ENCODE peak calls at places on chromosomes 7 and 10, in eight cellular contexts. One of them, this sample, is unnamed.

GRCh38 chr7:36261019-36261754 is 108.1 kb downstream of the EEPD1 start:
- DNase-seq in lower lobe of right lung: no peak
- DNase-seq in lung: no peak
- DNase-seq in A549: no peak
- DNase-seq in activated CD4-positive, CD25-positive, alpha-beta regulatory T cell treated with anti-CD3 and anti-CD28 coated beads, Interleukin-2, amount 50 U/mL, for 72 hours: no peak
- DNase-seq in pons: no peak
- DNase-seq in NCI-H1092 treated with DMSO at 0.1 percent for 48 hours: no peak
- DNase-seq in T-helper 1 cell: no peak
- DNase-seq in this sample: no peak

GRCh38 chr10:25082276-25083204 is 66.1 kb downstream of the THNSL1 start:
- DNase-seq in lower lobe of right lung: no peak
- DNase-seq in lung: no peak
- DNase-seq in A549: no peak
- DNase-seq in activated CD4-positive, CD25-positive, alpha-beta regulatory T cell treated with anti-CD3 and anti-CD28 coated beads, Interleukin-2, amount 50 U/mL, for 72 hours: no peak
- DNase-seq in pons: peak; percentile 74
- DNase-seq in NCI-H1092 treated with DMSO at 0.1 percent for 48 hours: peak; percentile 16
- DNase-seq in T-helper 1 cell: no peak
- DNase-seq in this sample: no peak

GRCh38 chr7:30032310-30033125 is 4.3 kb downstream of the PLEKHA8 start:
- DNase-seq in lower lobe of right lung: no peak
- DNase-seq in lung: no peak
- DNase-seq in A549: no peak
- DNase-seq in activated CD4-positive, CD25-positive, alpha-beta regulatory T cell treated with anti-CD3 and anti-CD28 coated beads, Interleukin-2, amount 50 U/mL, for 72 hours: no peak
- DNase-seq in pons: no peak
- DNase-seq in NCI-H1092 treated with DMSO at 0.1 percent for 48 hours: no peak
- DNase-seq in T-helper 1 cell: no peak
- DNase-seq in this sample: no peak

GRCh38 chr10:98404571-98405396 is 10.2 kb downstream of the PYROXD2 start:
- DNase-seq in lower lobe of right lung: no peak
- DNase-seq in lung: no peak
- DNase-seq in A549: peak; percentile 61
- DNase-seq in activated CD4-positive, CD25-positive, alpha-beta regulatory T cell treated with anti-CD3 and anti-CD28 coated beads, Interleukin-2, amount 50 U/mL, for 72 hours: no peak
- DNase-seq in pons: no peak
- DNase-seq in NCI-H1092 treated with DMSO at 0.1 percent for 48 hours: peak; percentile 16
- DNase-seq in T-helper 1 cell: no peak
- DNase-seq in this sample: no peak

GRCh38 chr10:112115781-112116385 is 67.7 kb downstream of the GPAM start:
- DNase-seq in lower lobe of right lung: no peak
- DNase-seq in lung: peak; percentile 39
- DNase-seq in A549: peak; percentile 33
- DNase-seq in activated CD4-positive, CD25-positive, alpha-beta regulatory T cell treated with anti-CD3 and anti-CD28 coated beads, Interleukin-2, amount 50 U/mL, for 72 hours: no peak
- DNase-seq in pons: no peak
- DNase-seq in NCI-H1092 treated with DMSO at 0.1 percent for 48 hours: peak; percentile 2
- DNase-seq in T-helper 1 cell: no peak
- DNase-seq in this sample: peak; percentile 36

GRCh38 chr10:29969255-29970011 is 90.0 kb downstream of the JCAD start:
- DNase-seq in lower lobe of right lung: no peak
- DNase-seq in lung: no peak
- DNase-seq in A549: no peak
- DNase-seq in activated CD4-positive, CD25-positive, alpha-beta regulatory T cell treated with anti-CD3 and anti-CD28 coated beads, Interleukin-2, amount 50 U/mL, for 72 hours: no peak
- DNase-seq in pons: no peak
- DNase-seq in NCI-H1092 treated with DMSO at 0.1 percent for 48 hours: no peak
- DNase-seq in T-helper 1 cell: no peak
- DNase-seq in this sample: no peak

GRCh38 chr10:95434583-95434982 is 126.6 kb downstream of the SORBS1 start:
- DNase-seq in lower lobe of right lung: no peak
- DNase-seq in lung: no peak
- DNase-seq in A549: no peak
- DNase-seq in activated CD4-positive, CD25-positive, alpha-beta regulatory T cell treated with anti-CD3 and anti-CD28 coated beads, Interleukin-2, amount 50 U/mL, for 72 hours: no peak
- DNase-seq in pons: no peak
- DNase-seq in NCI-H1092 treated with DMSO at 0.1 percent for 48 hours: no peak
- DNase-seq in T-helper 1 cell: no peak
- DNase-seq in this sample: no peak

GRCh38 chr7:55545496-55545895 is 26.8 kb downstream of the VOPP1 start:
- DNase-seq in lower lobe of right lung: no peak
- DNase-seq in lung: no peak
- DNase-seq in A549: peak; percentile 33
- DNase-seq in activated CD4-positive, CD25-positive, alpha-beta regulatory T cell treated with anti-CD3 and anti-CD28 coated beads, Interleukin-2, amount 50 U/mL, for 72 hours: no peak
- DNase-seq in pons: no peak
- DNase-seq in NCI-H1092 treated with DMSO at 0.1 percent for 48 hours: no peak
- DNase-seq in T-helper 1 cell: no peak
- DNase-seq in this sample: no peak

GRCh38 chr7:51069411-51070083 is 247.1 kb downstream of the COBL start:
- DNase-seq in lower lobe of right lung: no peak
- DNase-seq in lung: no peak
- DNase-seq in A549: no peak
- DNase-seq in activated CD4-positive, CD25-positive, alpha-beta regulatory T cell treated with anti-CD3 and anti-CD28 coated beads, Interleukin-2, amount 50 U/mL, for 72 hours: no peak
- DNase-seq in pons: peak; percentile 30
- DNase-seq in NCI-H1092 treated with DMSO at 0.1 percent for 48 hours: no peak
- DNase-seq in T-helper 1 cell: no peak
- DNase-seq in this sample: peak; percentile 37

GRCh38 chr10:101237080-101237817 is 8.0 kb upstream of the LBX1 start:
- DNase-seq in lower lobe of right lung: no peak
- DNase-seq in lung: no peak
- DNase-seq in A549: no peak
- DNase-seq in activated CD4-positive, CD25-positive, alpha-beta regulatory T cell treated with anti-CD3 and anti-CD28 coated beads, Interleukin-2, amount 50 U/mL, for 72 hours: no peak
- DNase-seq in pons: no peak
- DNase-seq in NCI-H1092 treated with DMSO at 0.1 percent for 48 hours: no peak
- DNase-seq in T-helper 1 cell: no peak
- DNase-seq in this sample: no peak

GRCh38 chr10:14573666-14574261 is 200.9 kb downstream of the FAM107B start:
- DNase-seq in lower lobe of right lung: no peak
- DNase-seq in lung: no peak
- DNase-seq in A549: peak; percentile 81
- DNase-seq in activated CD4-positive, CD25-positive, alpha-beta regulatory T cell treated with anti-CD3 and anti-CD28 coated beads, Interleukin-2, amount 50 U/mL, for 72 hours: no peak
- DNase-seq in pons: peak; percentile 66
- DNase-seq in NCI-H1092 treated with DMSO at 0.1 percent for 48 hours: no peak
- DNase-seq in T-helper 1 cell: no peak
- DNase-seq in this sample: no peak

GRCh38 chr7:26454180-26454579 is 162.5 kb downstream of the SNX10 start:
- DNase-seq in lower lobe of right lung: no peak
- DNase-seq in lung: no peak
- DNase-seq in A549: no peak
- DNase-seq in activated CD4-positive, CD25-positive, alpha-beta regulatory T cell treated with anti-CD3 and anti-CD28 coated beads, Interleukin-2, amount 50 U/mL, for 72 hours: no peak
- DNase-seq in pons: no peak
- DNase-seq in NCI-H1092 treated with DMSO at 0.1 percent for 48 hours: no peak
- DNase-seq in T-helper 1 cell: no peak
- DNase-seq in this sample: no peak

GRCh38 chr7:87599336-87599735 is 1.3 kb downstream of the ABCB1 start:
- DNase-seq in lower lobe of right lung: peak; percentile 48
- DNase-seq in lung: no peak
- DNase-seq in A549: no peak
- DNase-seq in activated CD4-positive, CD25-positive, alpha-beta regulatory T cell treated with anti-CD3 and anti-CD28 coated beads, Interleukin-2, amount 50 U/mL, for 72 hours: no peak
- DNase-seq in pons: no peak
- DNase-seq in NCI-H1092 treated with DMSO at 0.1 percent for 48 hours: no peak
- DNase-seq in T-helper 1 cell: peak; percentile 18
- DNase-seq in this sample: no peak

GRCh38 chr7:6886198-6886597 is 60.1 kb upstream of the CCZ1B start:
- DNase-seq in lower lobe of right lung: no peak
- DNase-seq in lung: no peak
- DNase-seq in A549: no peak
- DNase-seq in activated CD4-positive, CD25-positive, alpha-beta regulatory T cell treated with anti-CD3 and anti-CD28 coated beads, Interleukin-2, amount 50 U/mL, for 72 hours: no peak
- DNase-seq in pons: no peak
- DNase-seq in NCI-H1092 treated with DMSO at 0.1 percent for 48 hours: no peak
- DNase-seq in T-helper 1 cell: no peak
- DNase-seq in this sample: no peak

GRCh38 chr7:17706734-17707133 is 233.6 kb downstream of the SNX13 start:
- DNase-seq in lower lobe of right lung: no peak
- DNase-seq in lung: peak; percentile 64
- DNase-seq in A549: peak; percentile 80
- DNase-seq in activated CD4-positive, CD25-positive, alpha-beta regulatory T cell treated with anti-CD3 and anti-CD28 coated beads, Interleukin-2, amount 50 U/mL, for 72 hours: no peak
- DNase-seq in pons: peak; percentile 72
- DNase-seq in NCI-H1092 treated with DMSO at 0.1 percent for 48 hours: peak; percentile 60
- DNase-seq in T-helper 1 cell: no peak
- DNase-seq in this sample: peak; percentile 73

GRCh38 chr7:117158941-117159705 is 163.7 kb downstream of the WNT2 start:
- DNase-seq in lower lobe of right lung: no peak
- DNase-seq in lung: no peak
- DNase-seq in A549: no peak
- DNase-seq in activated CD4-positive, CD25-positive, alpha-beta regulatory T cell treated with anti-CD3 and anti-CD28 coated beads, Interleukin-2, amount 50 U/mL, for 72 hours: no peak
- DNase-seq in pons: no peak
- DNase-seq in NCI-H1092 treated with DMSO at 0.1 percent for 48 hours: no peak
- DNase-seq in T-helper 1 cell: no peak
- DNase-seq in this sample: no peak

GRCh38 chr7:105662998-105663397 is 81.7 kb upstream of the EFCAB10 start:
- DNase-seq in lower lobe of right lung: no peak
- DNase-seq in lung: no peak
- DNase-seq in A549: no peak
- DNase-seq in activated CD4-positive, CD25-positive, alpha-beta regulatory T cell treated with anti-CD3 and anti-CD28 coated beads, Interleukin-2, amount 50 U/mL, for 72 hours: no peak
- DNase-seq in pons: no peak
- DNase-seq in NCI-H1092 treated with DMSO at 0.1 percent for 48 hours: no peak
- DNase-seq in T-helper 1 cell: no peak
- DNase-seq in this sample: no peak

GRCh38 chr7:106167439-106168136 is 55.5 kb upstream of the SYPL1 start:
- DNase-seq in lower lobe of right lung: no peak
- DNase-seq in lung: no peak
- DNase-seq in A549: no peak
- DNase-seq in activated CD4-positive, CD25-positive, alpha-beta regulatory T cell treated with anti-CD3 and anti-CD28 coated beads, Interleukin-2, amount 50 U/mL, for 72 hours: no peak
- DNase-seq in pons: no peak
- DNase-seq in NCI-H1092 treated with DMSO at 0.1 percent for 48 hours: no peak
- DNase-seq in T-helper 1 cell: no peak
- DNase-seq in this sample: no peak

GRCh38 chr10:30445716-30446115 is 11.7 kb downstream of the MAP3K8 start:
- DNase-seq in lower lobe of right lung: no peak
- DNase-seq in lung: no peak
- DNase-seq in A549: no peak
- DNase-seq in activated CD4-positive, CD25-positive, alpha-beta regulatory T cell treated with anti-CD3 and anti-CD28 coated beads, Interleukin-2, amount 50 U/mL, for 72 hours: no peak
- DNase-seq in pons: no peak
- DNase-seq in NCI-H1092 treated with DMSO at 0.1 percent for 48 hours: no peak
- DNase-seq in T-helper 1 cell: no peak
- DNase-seq in this sample: no peak

GRCh38 chr7:69232445-69233376 is 365.6 kb upstream of the AUTS2 start:
- DNase-seq in lower lobe of right lung: no peak
- DNase-seq in lung: no peak
- DNase-seq in A549: no peak
- DNase-seq in activated CD4-positive, CD25-positive, alpha-beta regulatory T cell treated with anti-CD3 and anti-CD28 coated beads, Interleukin-2, amount 50 U/mL, for 72 hours: no peak
- DNase-seq in pons: no peak
- DNase-seq in NCI-H1092 treated with DMSO at 0.1 percent for 48 hours: peak; percentile 99
- DNase-seq in T-helper 1 cell: no peak
- DNase-seq in this sample: no peak

GRCh38 chr10:26781797-26782196 is 79.0 kb downstream of the ABI1 start:
- DNase-seq in lower lobe of right lung: no peak
- DNase-seq in lung: no peak
- DNase-seq in A549: no peak
- DNase-seq in activated CD4-positive, CD25-positive, alpha-beta regulatory T cell treated with anti-CD3 and anti-CD28 coated beads, Interleukin-2, amount 50 U/mL, for 72 hours: no peak
- DNase-seq in pons: no peak
- DNase-seq in NCI-H1092 treated with DMSO at 0.1 percent for 48 hours: no peak
- DNase-seq in T-helper 1 cell: no peak
- DNase-seq in this sample: no peak

GRCh38 chr7:26468625-26469024 is 177.0 kb downstream of the SNX10 start:
- DNase-seq in lower lobe of right lung: no peak
- DNase-seq in lung: no peak
- DNase-seq in A549: no peak
- DNase-seq in activated CD4-positive, CD25-positive, alpha-beta regulatory T cell treated with anti-CD3 and anti-CD28 coated beads, Interleukin-2, amount 50 U/mL, for 72 hours: no peak
- DNase-seq in pons: no peak
- DNase-seq in NCI-H1092 treated with DMSO at 0.1 percent for 48 hours: no peak
- DNase-seq in T-helper 1 cell: no peak
- DNase-seq in this sample: no peak

GRCh38 chr10:86327954-86328705 is 38.5 kb downstream of the GRID1 start:
- DNase-seq in lower lobe of right lung: no peak
- DNase-seq in lung: no peak
- DNase-seq in A549: no peak
- DNase-seq in activated CD4-positive, CD25-positive, alpha-beta regulatory T cell treated with anti-CD3 and anti-CD28 coated beads, Interleukin-2, amount 50 U/mL, for 72 hours: no peak
- DNase-seq in pons: no peak
- DNase-seq in NCI-H1092 treated with DMSO at 0.1 percent for 48 hours: peak; percentile 16
- DNase-seq in T-helper 1 cell: no peak
- DNase-seq in this sample: no peak

GRCh38 chr10:51501396-51501795 is 198.0 kb downstream of the CSTF2T start:
- DNase-seq in lower lobe of right lung: no peak
- DNase-seq in lung: no peak
- DNase-seq in A549: no peak
- DNase-seq in activated CD4-positive, CD25-positive, alpha-beta regulatory T cell treated with anti-CD3 and anti-CD28 coated beads, Interleukin-2, amount 50 U/mL, for 72 hours: no peak
- DNase-seq in pons: peak; percentile 66
- DNase-seq in NCI-H1092 treated with DMSO at 0.1 percent for 48 hours: no peak
- DNase-seq in T-helper 1 cell: no peak
- DNase-seq in this sample: no peak

GRCh38 chr10:47366731-47367460 is 17.2 kb downstream of the ZNF488 start:
- DNase-seq in lower lobe of right lung: no peak
- DNase-seq in lung: no peak
- DNase-seq in A549: no peak
- DNase-seq in activated CD4-positive, CD25-positive, alpha-beta regulatory T cell treated with anti-CD3 and anti-CD28 coated beads, Interleukin-2, amount 50 U/mL, for 72 hours: no peak
- DNase-seq in pons: no peak
- DNase-seq in NCI-H1092 treated with DMSO at 0.1 percent for 48 hours: no peak
- DNase-seq in T-helper 1 cell: no peak
- DNase-seq in this sample: no peak

GRCh38 chr10:132654708-132655661 is 117.4 kb downstream of the INPP5A start:
- DNase-seq in lower lobe of right lung: peak; percentile 76
- DNase-seq in lung: peak; percentile 56
- DNase-seq in A549: peak; percentile 60
- DNase-seq in activated CD4-positive, CD25-positive, alpha-beta regulatory T cell treated with anti-CD3 and anti-CD28 coated beads, Interleukin-2, amount 50 U/mL, for 72 hours: peak; percentile 60
- DNase-seq in pons: peak; percentile 70
- DNase-seq in NCI-H1092 treated with DMSO at 0.1 percent for 48 hours: peak; percentile 12
- DNase-seq in T-helper 1 cell: no peak
- DNase-seq in this sample: peak; percentile 72